ENCODE peak calls at places on chromosomes 16 and 17, in eight cellular contexts. One of them, this sample, is unnamed.

GRCh38 chr16:48011466-48011865 is 144.3 kb downstream of the ABCC12 start:
- DNase-seq in body of pancreas: no peak
- DNase-seq in right cardiac atrium: no peak
- DNase-seq in left lung: no peak
- DNase-seq in ovary: no peak
- DNase-seq in CD8-positive, alpha-beta T cell: no peak
- DNase-seq in small intestine: no peak
- DNase-seq in left ventricle myocardium inferior: no peak
- DNase-seq in this sample: no peak

GRCh38 chr17:74712756-74713155 is at the start of gene CD300LF:
- DNase-seq in body of pancreas: no peak
- DNase-seq in right cardiac atrium: no peak
- DNase-seq in left lung: peak; percentile 75
- DNase-seq in ovary: no peak
- DNase-seq in CD8-positive, alpha-beta T cell: no peak
- DNase-seq in small intestine: no peak
- DNase-seq in left ventricle myocardium inferior: peak; percentile 44
- DNase-seq in this sample: no peak

GRCh38 chr16:84013787-84014569 is 28.6 kb downstream of the SLC38A8 start:
- DNase-seq in body of pancreas: peak; percentile 78
- DNase-seq in right cardiac atrium: peak; percentile 37
- DNase-seq in left lung: peak; percentile 83
- DNase-seq in ovary: no peak
- DNase-seq in CD8-positive, alpha-beta T cell: peak; percentile 70
- DNase-seq in small intestine: peak; percentile 99
- DNase-seq in left ventricle myocardium inferior: no peak
- DNase-seq in this sample: peak; percentile 37

GRCh38 chr17:2215616-2216364 is 87.8 kb downstream of the SMG6 start:
- DNase-seq in body of pancreas: no peak
- DNase-seq in right cardiac atrium: peak; percentile 73
- DNase-seq in left lung: peak; percentile 79
- DNase-seq in ovary: peak; percentile 81
- DNase-seq in CD8-positive, alpha-beta T cell: peak; percentile 79
- DNase-seq in small intestine: peak; percentile 59
- DNase-seq in left ventricle myocardium inferior: peak; percentile 79
- DNase-seq in this sample: peak; percentile 31

GRCh38 chr16:51500306-51500705 is 349.2 kb upstream of the SALL1 start:
- DNase-seq in body of pancreas: no peak
- DNase-seq in right cardiac atrium: no peak
- DNase-seq in left lung: no peak
- DNase-seq in ovary: no peak
- DNase-seq in CD8-positive, alpha-beta T cell: no peak
- DNase-seq in small intestine: no peak
- DNase-seq in left ventricle myocardium inferior: no peak
- DNase-seq in this sample: no peak

GRCh38 chr17:35051183-35051578 is 12.3 kb downstream of the RFFL start:
- DNase-seq in body of pancreas: no peak
- DNase-seq in right cardiac atrium: no peak
- DNase-seq in left lung: no peak
- DNase-seq in ovary: no peak
- DNase-seq in CD8-positive, alpha-beta T cell: peak; percentile 67
- DNase-seq in small intestine: peak; percentile 77
- DNase-seq in left ventricle myocardium inferior: no peak
- DNase-seq in this sample: peak; percentile 29

GRCh38 chr16:85673529-85674417 is 15.0 kb downstream of the GINS2 start:
- DNase-seq in body of pancreas: peak; percentile 84
- DNase-seq in right cardiac atrium: peak; percentile 67
- DNase-seq in left lung: peak; percentile 80
- DNase-seq in ovary: peak; percentile 73
- DNase-seq in CD8-positive, alpha-beta T cell: no peak
- DNase-seq in small intestine: peak; percentile 82
- DNase-seq in left ventricle myocardium inferior: peak; percentile 60
- DNase-seq in this sample: no peak

GRCh38 chr16:9090101-9090959 is 1.1 kb upstream of the HAPSTR1 start:
- DNase-seq in body of pancreas: peak; percentile 48
- DNase-seq in right cardiac atrium: peak; percentile 65
- DNase-seq in left lung: peak; percentile 60
- DNase-seq in ovary: peak; percentile 77
- DNase-seq in CD8-positive, alpha-beta T cell: peak; percentile 43
- DNase-seq in small intestine: no peak
- DNase-seq in left ventricle myocardium inferior: peak; percentile 39
- DNase-seq in this sample: peak; percentile 31

DNA sequence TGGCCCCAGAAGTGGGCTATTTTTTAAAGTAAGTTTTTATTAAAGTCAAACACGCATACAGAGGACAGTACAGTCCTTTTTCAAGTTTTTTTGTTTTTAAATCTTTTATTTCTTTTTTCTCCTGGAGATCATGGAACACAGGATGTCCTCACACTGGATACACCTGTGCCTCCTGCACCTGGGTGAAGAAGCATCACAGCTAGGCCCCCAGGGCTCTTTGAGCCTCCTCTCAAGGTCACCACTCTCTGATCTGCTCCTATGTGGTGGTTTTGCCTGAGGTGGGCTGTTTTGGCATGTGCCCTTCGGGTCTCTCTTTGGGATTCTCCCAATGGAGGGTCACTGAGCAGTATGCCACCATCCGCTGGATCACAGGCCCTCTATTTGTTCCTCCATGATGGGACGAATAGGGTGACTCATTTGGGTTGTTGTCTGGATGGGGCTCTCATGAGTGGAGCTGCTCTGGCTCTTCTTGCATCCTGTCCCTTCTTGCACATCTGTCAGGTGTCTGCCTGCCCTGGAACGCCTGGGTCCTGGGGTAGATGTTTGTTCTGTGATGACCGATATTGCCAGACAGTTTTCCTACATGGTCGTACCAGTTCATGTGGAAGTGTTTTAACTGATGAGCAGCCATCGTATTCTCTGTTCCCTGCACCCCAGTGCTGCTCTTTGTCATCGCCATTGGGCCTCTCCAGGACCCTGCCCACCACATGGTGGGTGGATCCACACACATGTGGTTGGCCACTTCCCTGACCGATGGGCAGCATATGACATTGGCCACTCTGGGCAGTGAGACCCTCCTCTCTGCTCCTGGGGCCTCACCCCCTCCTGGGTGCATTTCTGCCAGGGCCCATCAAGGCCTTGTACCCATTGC is 55.2 kb upstream of the MED9 start:
- DNase-seq in body of pancreas: no peak
- DNase-seq in right cardiac atrium: no peak
- DNase-seq in left lung: no peak
- DNase-seq in ovary: no peak
- DNase-seq in CD8-positive, alpha-beta T cell: no peak
- DNase-seq in small intestine: no peak
- DNase-seq in left ventricle myocardium inferior: no peak
- DNase-seq in this sample: no peak
- H3K9me3 ChIP-seq in body of pancreas: no peaks in the 10 kb centered on the region
- H3K9me3 ChIP-seq in right cardiac atrium: no peaks in the 10 kb centered on the region
- H3K9me3 ChIP-seq in left lung: peaks cover 12% of the 10 kb centered on the region
- H3K9me3 ChIP-seq in ovary: no peaks in the 10 kb centered on the region
- H3K9me3 ChIP-seq in CD8-positive, alpha-beta T cell: peaks cover 7% of the 10 kb centered on the region
- H3K9me3 ChIP-seq in small intestine: no peaks in the 10 kb centered on the region
- H3K9me3 ChIP-seq in left ventricle myocardium inferior: peaks cover 6% of the 10 kb centered on the region
- H3K9me3 ChIP-seq in this sample: no peaks in the 10 kb centered on the region

GRCh38 chr17:22514315-22514714 is 822.0 kb downstream of the KCNJ18 start:
- DNase-seq in body of pancreas: no peak
- DNase-seq in right cardiac atrium: no peak
- DNase-seq in left lung: no peak
- DNase-seq in ovary: no peak
- DNase-seq in CD8-positive, alpha-beta T cell: no peak
- DNase-seq in small intestine: no peak
- DNase-seq in left ventricle myocardium inferior: no peak
- DNase-seq in this sample: no peak

GRCh38 chr17:22516861-22517636 is 824.7 kb downstream of the KCNJ18 start:
- DNase-seq in body of pancreas: no peak
- DNase-seq in right cardiac atrium: no peak
- DNase-seq in left lung: no peak
- DNase-seq in ovary: no peak
- DNase-seq in CD8-positive, alpha-beta T cell: no peak
- DNase-seq in small intestine: no peak
- DNase-seq in left ventricle myocardium inferior: no peak
- DNase-seq in this sample: no peak

GRCh38 chr17:22514767-22515320 is 822.5 kb downstream of the KCNJ18 start:
- DNase-seq in body of pancreas: no peak
- DNase-seq in right cardiac atrium: no peak
- DNase-seq in left lung: no peak
- DNase-seq in ovary: no peak
- DNase-seq in CD8-positive, alpha-beta T cell: no peak
- DNase-seq in small intestine: no peak
- DNase-seq in left ventricle myocardium inferior: no peak
- DNase-seq in this sample: no peak

GRCh38 chr17:22517716-22518115 is 825.4 kb downstream of the KCNJ18 start:
- DNase-seq in body of pancreas: no peak
- DNase-seq in right cardiac atrium: no peak
- DNase-seq in left lung: no peak
- DNase-seq in ovary: no peak
- DNase-seq in CD8-positive, alpha-beta T cell: no peak
- DNase-seq in small intestine: no peak
- DNase-seq in left ventricle myocardium inferior: no peak
- DNase-seq in this sample: no peak

GRCh38 chr17:22515599-22515998 is 823.3 kb downstream of the KCNJ18 start:
- DNase-seq in body of pancreas: no peak
- DNase-seq in right cardiac atrium: no peak
- DNase-seq in left lung: no peak
- DNase-seq in ovary: no peak
- DNase-seq in CD8-positive, alpha-beta T cell: no peak
- DNase-seq in small intestine: no peak
- DNase-seq in left ventricle myocardium inferior: no peak
- DNase-seq in this sample: no peak
- H3K9me3 ChIP-seq in body of pancreas: no peaks in the 10 kb centered on the region
- H3K9me3 ChIP-seq in right cardiac atrium: no peaks in the 10 kb centered on the region
- H3K9me3 ChIP-seq in left lung: peaks cover 30% of the 10 kb centered on the region
- H3K9me3 ChIP-seq in ovary: no peaks in the 10 kb centered on the region
- H3K9me3 ChIP-seq in CD8-positive, alpha-beta T cell: no peaks in the 10 kb centered on the region
- H3K9me3 ChIP-seq in small intestine: peaks cover 6% of the 10 kb centered on the region
- H3K9me3 ChIP-seq in left ventricle myocardium inferior: peaks cover 8% of the 10 kb centered on the region
- H3K9me3 ChIP-seq in this sample: no peaks in the 10 kb centered on the region

DNA sequence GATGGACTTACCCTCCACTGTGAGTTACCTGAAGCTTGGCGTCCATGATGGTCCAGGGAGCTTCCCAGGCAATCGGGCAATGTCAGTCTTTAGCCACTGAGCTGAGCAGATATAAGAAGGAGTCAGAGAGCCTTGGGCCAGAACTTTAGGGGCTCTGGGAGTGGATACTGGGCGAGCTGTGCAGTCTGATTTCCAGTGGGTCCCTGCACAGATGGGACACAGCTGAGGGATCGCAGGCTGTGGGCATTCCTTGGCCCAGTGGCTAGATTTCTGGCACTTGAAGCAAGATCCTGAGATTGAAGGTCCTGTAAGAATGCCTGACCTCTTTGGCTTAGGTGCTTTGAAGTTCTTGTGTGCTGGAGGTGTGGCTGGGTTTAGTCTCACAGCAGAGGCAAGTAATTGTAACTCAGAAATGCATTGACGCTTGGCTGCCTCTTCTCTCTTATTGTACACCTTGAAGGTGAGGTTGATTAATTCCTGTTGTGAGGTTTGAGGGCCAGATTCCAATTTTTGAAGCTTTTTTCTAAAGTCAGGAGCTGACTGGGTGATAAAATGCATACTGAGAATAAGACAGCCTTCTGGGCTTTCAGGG is 2283.8 kb downstream of the TP53TG3F start:
- DNase-seq in body of pancreas: no peak
- DNase-seq in right cardiac atrium: no peak
- DNase-seq in left lung: no peak
- DNase-seq in ovary: no peak
- DNase-seq in CD8-positive, alpha-beta T cell: no peak
- DNase-seq in small intestine: no peak
- DNase-seq in left ventricle myocardium inferior: no peak
- DNase-seq in this sample: no peak
- H3K9me3 ChIP-seq in body of pancreas: no peaks in the 10 kb centered on the region
- H3K9me3 ChIP-seq in right cardiac atrium: no peaks in the 10 kb centered on the region
- H3K9me3 ChIP-seq in left lung: peaks cover 59% of the 10 kb centered on the region
- H3K9me3 ChIP-seq in ovary: no peaks in the 10 kb centered on the region
- H3K9me3 ChIP-seq in CD8-positive, alpha-beta T cell: peaks cover 3% of the 10 kb centered on the region
- H3K9me3 ChIP-seq in small intestine: peaks cover 8% of the 10 kb centered on the region
- H3K9me3 ChIP-seq in left ventricle myocardium inferior: peaks cover 7% of the 10 kb centered on the region
- H3K9me3 ChIP-seq in this sample: peaks cover 11% of the 10 kb centered on the region

GRCh38 chr17:78766743-78767294 is 15.3 kb downstream of the CYTH1 start:
- DNase-seq in body of pancreas: no peak
- DNase-seq in right cardiac atrium: no peak
- DNase-seq in left lung: no peak
- DNase-seq in ovary: no peak
- DNase-seq in CD8-positive, alpha-beta T cell: no peak
- DNase-seq in small intestine: no peak
- DNase-seq in left ventricle myocardium inferior: no peak
- DNase-seq in this sample: no peak
- H3K9me3 ChIP-seq in body of pancreas: no peaks in the 10 kb centered on the region
- H3K9me3 ChIP-seq in right cardiac atrium: no peaks in the 10 kb centered on the region
- H3K9me3 ChIP-seq in left lung: no peaks in the 10 kb centered on the region
- H3K9me3 ChIP-seq in ovary: no peaks in the 10 kb centered on the region
- H3K9me3 ChIP-seq in CD8-positive, alpha-beta T cell: no peaks in the 10 kb centered on the region
- H3K9me3 ChIP-seq in small intestine: no peaks in the 10 kb centered on the region
- H3K9me3 ChIP-seq in left ventricle myocardium inferior: no peaks in the 10 kb centered on the region
- H3K9me3 ChIP-seq in this sample: no peaks in the 10 kb centered on the region

DNA sequence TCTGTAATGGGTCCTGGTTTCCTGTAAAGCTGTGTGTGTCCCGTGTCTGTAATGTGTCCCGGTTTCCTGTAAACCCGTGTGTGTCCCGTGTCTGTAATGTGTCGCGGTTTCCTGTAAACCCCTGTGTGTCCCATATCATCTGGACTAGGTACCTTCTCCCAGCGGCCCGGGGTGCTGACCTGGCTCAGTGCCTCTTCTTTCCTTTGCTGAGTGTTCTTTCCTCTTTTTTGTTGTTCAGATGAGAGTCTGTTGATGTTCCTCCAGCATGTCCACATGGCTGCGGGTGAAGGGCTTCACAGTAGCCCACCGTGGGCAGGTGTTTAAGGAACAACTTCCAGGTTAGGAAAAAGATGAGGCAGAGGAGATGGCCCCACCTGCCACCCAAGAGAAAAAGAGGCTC is 46.6 kb upstream of the GNG13 start:
- DNase-seq in body of pancreas: no peak
- DNase-seq in right cardiac atrium: no peak
- DNase-seq in left lung: no peak
- DNase-seq in ovary: no peak
- DNase-seq in CD8-positive, alpha-beta T cell: no peak
- DNase-seq in small intestine: no peak
- DNase-seq in left ventricle myocardium inferior: no peak
- DNase-seq in this sample: no peak
- H3K9me3 ChIP-seq in body of pancreas: no peaks in the 10 kb centered on the region
- H3K9me3 ChIP-seq in right cardiac atrium: no peaks in the 10 kb centered on the region
- H3K9me3 ChIP-seq in left lung: peaks cover 26% of the 10 kb centered on the region
- H3K9me3 ChIP-seq in ovary: no peaks in the 10 kb centered on the region
- H3K9me3 ChIP-seq in CD8-positive, alpha-beta T cell: no peaks in the 10 kb centered on the region
- H3K9me3 ChIP-seq in small intestine: no peaks in the 10 kb centered on the region
- H3K9me3 ChIP-seq in left ventricle myocardium inferior: no peaks in the 10 kb centered on the region
- H3K9me3 ChIP-seq in this sample: no peaks in the 10 kb centered on the region

GRCh38 chr17:77708049-77708448 is 250.5 kb upstream of the TNRC6C start:
- DNase-seq in body of pancreas: no peak
- DNase-seq in right cardiac atrium: no peak
- DNase-seq in left lung: no peak
- DNase-seq in ovary: no peak
- DNase-seq in CD8-positive, alpha-beta T cell: no peak
- DNase-seq in small intestine: no peak
- DNase-seq in left ventricle myocardium inferior: no peak
- DNase-seq in this sample: no peak
- H3K9me3 ChIP-seq in body of pancreas: no peaks in the 10 kb centered on the region
- H3K9me3 ChIP-seq in right cardiac atrium: peaks cover 9% of the 10 kb centered on the region
- H3K9me3 ChIP-seq in left lung: peaks cover 31% of the 10 kb centered on the region
- H3K9me3 ChIP-seq in ovary: no peaks in the 10 kb centered on the region
- H3K9me3 ChIP-seq in CD8-positive, alpha-beta T cell: no peaks in the 10 kb centered on the region
- H3K9me3 ChIP-seq in small intestine: no peaks in the 10 kb centered on the region
- H3K9me3 ChIP-seq in left ventricle myocardium inferior: peaks cover 39% of the 10 kb centered on the region
- H3K9me3 ChIP-seq in this sample: peaks cover 5% of the 10 kb centered on the region